ENCODE peak calls at places on chromosomes 2 and 18, in six cellular contexts. One of them, this sample, is unnamed.

GRCh38 chr18:49839012-49839411 is 25.7 kb upstream of the ACAA2 start:
- DNase-seq in CD8-positive, alpha-beta T cell: no peak
- DNase-seq in stomach: no peak
- DNase-seq in CD4-positive, alpha-beta T cell: no peak
- DNase-seq in CD4-positive, CD25-positive, alpha-beta regulatory T cell: no peak
- DNase-seq in coronary artery: no peak
- DNase-seq in this sample: no peak

GRCh38 chr18:8794133-8794986 is 89.0 kb downstream of the MTCL1 start:
- DNase-seq in coronary artery: no peak
- DNase-seq in CD8-positive, alpha-beta T cell: no peak
- DNase-seq in CD4-positive, CD25-positive, alpha-beta regulatory T cell: no peak
- DNase-seq in CD4-positive, alpha-beta T cell: no peak
- DNase-seq in stomach: no peak
- DNase-seq in this sample: no peak

GRCh38 chr2:126779286-126779605 is 119.4 kb upstream of the TEX51 start:
- DNase-seq in CD4-positive, CD25-positive, alpha-beta regulatory T cell: no peak
- DNase-seq in stomach: no peak
- DNase-seq in CD4-positive, alpha-beta T cell: no peak
- DNase-seq in coronary artery: no peak
- DNase-seq in CD8-positive, alpha-beta T cell: no peak
- DNase-seq in this sample: no peak

GRCh38 chr2:169509955-169510354 is 453 bp downstream of the KLHL41 start:
- DNase-seq in stomach: no peak
- DNase-seq in CD4-positive, alpha-beta T cell: no peak
- DNase-seq in coronary artery: no peak
- DNase-seq in CD8-positive, alpha-beta T cell: no peak
- DNase-seq in CD4-positive, CD25-positive, alpha-beta regulatory T cell: no peak
- DNase-seq in this sample: no peak

GRCh38 chr2:12759248-12759647 is 42.5 kb downstream of the TRIB2 start:
- DNase-seq in CD8-positive, alpha-beta T cell: no peak
- DNase-seq in CD4-positive, CD25-positive, alpha-beta regulatory T cell: no peak
- DNase-seq in stomach: no peak
- DNase-seq in coronary artery: no peak
- DNase-seq in CD4-positive, alpha-beta T cell: no peak
- DNase-seq in this sample: no peak

GRCh38 chr2:12858786-12859185 is 142.1 kb downstream of the TRIB2 start:
- DNase-seq in CD4-positive, alpha-beta T cell: no peak
- DNase-seq in stomach: no peak
- DNase-seq in CD4-positive, CD25-positive, alpha-beta regulatory T cell: no peak
- DNase-seq in coronary artery: no peak
- DNase-seq in CD8-positive, alpha-beta T cell: no peak
- DNase-seq in this sample: no peak

GRCh38 chr2:152098798-152099654 is at the start of gene CACNB4:
- DNase-seq in coronary artery: no peak
- DNase-seq in CD4-positive, alpha-beta T cell: no peak
- DNase-seq in CD8-positive, alpha-beta T cell: no peak
- DNase-seq in stomach: peak
- DNase-seq in CD4-positive, CD25-positive, alpha-beta regulatory T cell: no peak
- DNase-seq in this sample: peak

GRCh38 chr18:14053661-14054060 is 78.6 kb downstream of the ZNF519 start:
- DNase-seq in stomach: no peak
- DNase-seq in CD4-positive, alpha-beta T cell: no peak
- DNase-seq in CD8-positive, alpha-beta T cell: no peak
- DNase-seq in coronary artery: no peak
- DNase-seq in CD4-positive, CD25-positive, alpha-beta regulatory T cell: no peak
- DNase-seq in this sample: no peak

GRCh38 chr2:43144265-43144664 is 82.1 kb downstream of the ZFP36L2 start:
- DNase-seq in CD8-positive, alpha-beta T cell: no peak
- DNase-seq in stomach: no peak
- DNase-seq in CD4-positive, CD25-positive, alpha-beta regulatory T cell: no peak
- DNase-seq in CD4-positive, alpha-beta T cell: no peak
- DNase-seq in coronary artery: no peak
- DNase-seq in this sample: no peak

GRCh38 chr2:23617817-23618216 is 232.8 kb downstream of the KLHL29 start:
- DNase-seq in CD8-positive, alpha-beta T cell: no peak
- DNase-seq in CD4-positive, alpha-beta T cell: no peak
- DNase-seq in coronary artery: no peak
- DNase-seq in CD4-positive, CD25-positive, alpha-beta regulatory T cell: no peak
- DNase-seq in stomach: no peak
- DNase-seq in this sample: no peak

GRCh38 chr2:11186145-11186544 is 30.9 kb downstream of the SLC66A3 start:
- DNase-seq in CD4-positive, alpha-beta T cell: no peak
- DNase-seq in coronary artery: no peak
- DNase-seq in CD8-positive, alpha-beta T cell: no peak
- DNase-seq in CD4-positive, CD25-positive, alpha-beta regulatory T cell: no peak
- DNase-seq in stomach: no peak
- DNase-seq in this sample: no peak

GRCh38 chr18:79742076-79742475 is 55.7 kb upstream of the KCNG2 start:
- DNase-seq in CD4-positive, CD25-positive, alpha-beta regulatory T cell: no peak
- DNase-seq in CD4-positive, alpha-beta T cell: no peak
- DNase-seq in coronary artery: no peak
- DNase-seq in CD8-positive, alpha-beta T cell: peak
- DNase-seq in stomach: no peak
- DNase-seq in this sample: no peak

GRCh38 chr2:190477563-190478454 is 56.7 kb downstream of the NEMP2 start:
- DNase-seq in CD4-positive, CD25-positive, alpha-beta regulatory T cell: no peak
- DNase-seq in CD8-positive, alpha-beta T cell: no peak
- DNase-seq in stomach: no peak
- DNase-seq in coronary artery: no peak
- DNase-seq in CD4-positive, alpha-beta T cell: no peak
- DNase-seq in this sample: no peak

GRCh38 chr2:218776488-218776887 is 5.5 kb upstream of the CYP27A1 start:
- DNase-seq in CD8-positive, alpha-beta T cell: no peak
- DNase-seq in stomach: no peak
- DNase-seq in coronary artery: no peak
- DNase-seq in CD4-positive, CD25-positive, alpha-beta regulatory T cell: no peak
- DNase-seq in CD4-positive, alpha-beta T cell: no peak
- DNase-seq in this sample: no peak

GRCh38 chr18:26757263-26758019 is 108.1 kb downstream of the AQP4 start:
- DNase-seq in CD4-positive, alpha-beta T cell: no peak
- DNase-seq in CD8-positive, alpha-beta T cell: no peak
- DNase-seq in coronary artery: no peak
- DNase-seq in CD4-positive, CD25-positive, alpha-beta regulatory T cell: no peak
- DNase-seq in stomach: peak
- DNase-seq in this sample: peak

GRCh38 chr2:26595146-26595545 is 46.0 kb downstream of the CIB4 start:
- DNase-seq in stomach: no peak
- DNase-seq in CD4-positive, CD25-positive, alpha-beta regulatory T cell: no peak
- DNase-seq in CD8-positive, alpha-beta T cell: no peak
- DNase-seq in coronary artery: peak
- DNase-seq in CD4-positive, alpha-beta T cell: no peak
- DNase-seq in this sample: no peak

GRCh38 chr2:84022810-84023431 is 436.2 kb downstream of the SUCLG1 start:
- DNase-seq in stomach: no peak
- DNase-seq in CD8-positive, alpha-beta T cell: no peak
- DNase-seq in coronary artery: no peak
- DNase-seq in CD4-positive, alpha-beta T cell: no peak
- DNase-seq in CD4-positive, CD25-positive, alpha-beta regulatory T cell: peak
- DNase-seq in this sample: peak

GRCh38 chr18:74172697-74173433 is 24.5 kb downstream of the TIMM21 start:
- DNase-seq in CD4-positive, CD25-positive, alpha-beta regulatory T cell: no peak
- DNase-seq in CD8-positive, alpha-beta T cell: no peak
- DNase-seq in stomach: no peak
- DNase-seq in CD4-positive, alpha-beta T cell: no peak
- DNase-seq in coronary artery: no peak
- DNase-seq in this sample: no peak

GRCh38 chr2:98806266-98806697 is 75.3 kb upstream of the MGAT4A start:
- DNase-seq in CD4-positive, CD25-positive, alpha-beta regulatory T cell: no peak
- DNase-seq in stomach: peak
- DNase-seq in CD8-positive, alpha-beta T cell: no peak
- DNase-seq in CD4-positive, alpha-beta T cell: no peak
- DNase-seq in coronary artery: peak
- DNase-seq in this sample: peak

GRCh38 chr18:45792551-45793294 is 32.8 kb upstream of the SIGLEC15 start:
- DNase-seq in coronary artery: peak
- DNase-seq in stomach: no peak
- DNase-seq in CD8-positive, alpha-beta T cell: no peak
- DNase-seq in CD4-positive, CD25-positive, alpha-beta regulatory T cell: no peak
- DNase-seq in CD4-positive, alpha-beta T cell: no peak
- DNase-seq in this sample: no peak

GRCh38 chr2:45570671-45571334 is 40.3 kb downstream of the SRBD1 start:
- DNase-seq in coronary artery: no peak
- DNase-seq in stomach: no peak
- DNase-seq in CD8-positive, alpha-beta T cell: no peak
- DNase-seq in CD4-positive, alpha-beta T cell: no peak
- DNase-seq in CD4-positive, CD25-positive, alpha-beta regulatory T cell: no peak
- DNase-seq in this sample: no peak

GRCh38 chr2:216188956-216189355 is 79.8 kb downstream of the XRCC5 start:
- DNase-seq in stomach: no peak
- DNase-seq in CD8-positive, alpha-beta T cell: no peak
- DNase-seq in CD4-positive, CD25-positive, alpha-beta regulatory T cell: no peak
- DNase-seq in coronary artery: no peak
- DNase-seq in CD4-positive, alpha-beta T cell: no peak
- DNase-seq in this sample: no peak

GRCh38 chr2:145760781-145761649 is 1241.1 kb upstream of the ZEB2 start:
- DNase-seq in CD4-positive, CD25-positive, alpha-beta regulatory T cell: no peak
- DNase-seq in CD4-positive, alpha-beta T cell: no peak
- DNase-seq in stomach: no peak
- DNase-seq in CD8-positive, alpha-beta T cell: no peak
- DNase-seq in coronary artery: no peak
- DNase-seq in this sample: peak

GRCh38 chr2:109385506-109385905 is 228.3 kb downstream of the SEPTIN10 start:
- DNase-seq in CD4-positive, alpha-beta T cell: no peak
- DNase-seq in CD8-positive, alpha-beta T cell: no peak
- DNase-seq in CD4-positive, CD25-positive, alpha-beta regulatory T cell: no peak
- DNase-seq in stomach: no peak
- DNase-seq in coronary artery: no peak
- DNase-seq in this sample: no peak

DNA sequence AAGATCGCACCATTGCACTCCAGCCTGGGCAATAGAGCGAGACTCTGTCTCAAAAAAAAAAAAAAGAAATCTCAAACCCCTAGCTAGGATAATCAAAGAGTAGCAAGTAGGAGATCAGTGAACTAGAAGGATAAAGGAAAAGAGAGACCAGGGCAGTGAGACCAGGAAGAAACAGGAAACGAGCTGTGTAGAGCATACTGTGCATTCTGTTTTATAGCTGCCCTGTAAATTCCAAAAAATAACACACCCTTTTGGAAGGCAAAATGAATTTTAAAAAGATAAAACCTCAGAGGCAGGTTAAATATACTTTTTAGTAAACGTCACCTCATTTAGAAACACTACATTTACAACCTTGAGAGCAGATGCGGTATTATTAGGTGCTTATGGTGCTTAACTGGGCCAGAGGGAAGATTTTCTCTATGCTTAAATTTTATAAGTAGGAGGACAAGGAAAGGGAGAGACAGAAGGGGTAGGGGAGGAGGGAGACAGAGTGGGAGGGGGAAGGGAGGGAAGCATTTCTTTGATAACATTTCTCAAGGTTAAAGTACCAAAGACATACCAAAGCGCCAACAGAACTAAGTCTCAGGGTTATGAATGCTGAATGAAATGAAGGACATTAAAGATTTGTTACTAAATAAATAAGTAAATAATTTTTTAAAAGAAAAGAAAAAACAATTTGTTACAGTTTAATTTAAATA is 30.1 kb downstream of the FEZ2 start:
- DNase-seq in stomach: no peak
- DNase-seq in coronary artery: no peak
- DNase-seq in CD4-positive, CD25-positive, alpha-beta regulatory T cell: no peak
- DNase-seq in CD8-positive, alpha-beta T cell: no peak
- DNase-seq in CD4-positive, alpha-beta T cell: no peak
- DNase-seq in this sample: no peak
- H3K27ac ChIP-seq in stomach: peak
- H3K27ac ChIP-seq in coronary artery: no peak
- H3K27ac ChIP-seq in CD4-positive, CD25-positive, alpha-beta regulatory T cell: no peak
- H3K27ac ChIP-seq in CD8-positive, alpha-beta T cell: no peak
- H3K27ac ChIP-seq in CD4-positive, alpha-beta T cell: no peak
- H3K27ac ChIP-seq in this sample: no peak

GRCh38 chr2:104758199-104758620 is 95.7 kb upstream of the POU3F3 start:
- DNase-seq in coronary artery: peak
- DNase-seq in CD4-positive, alpha-beta T cell: no peak
- DNase-seq in CD8-positive, alpha-beta T cell: no peak
- DNase-seq in stomach: no peak
- DNase-seq in CD4-positive, CD25-positive, alpha-beta regulatory T cell: no peak
- DNase-seq in this sample: no peak
- H3K27ac ChIP-seq in coronary artery: no peak
- H3K27ac ChIP-seq in CD4-positive, alpha-beta T cell: no peak
- H3K27ac ChIP-seq in CD8-positive, alpha-beta T cell: no peak
- H3K27ac ChIP-seq in stomach: no peak
- H3K27ac ChIP-seq in CD4-positive, CD25-positive, alpha-beta regulatory T cell: no peak
- H3K27ac ChIP-seq in this sample: no peak

GRCh38 chr2:159228006-159228655 is 58.4 kb downstream of the WDSUB1 start:
- DNase-seq in CD4-positive, CD25-positive, alpha-beta regulatory T cell: no peak
- DNase-seq in stomach: no peak
- DNase-seq in coronary artery: no peak
- DNase-seq in CD8-positive, alpha-beta T cell: no peak
- DNase-seq in CD4-positive, alpha-beta T cell: no peak
- DNase-seq in this sample: no peak
- H3K27ac ChIP-seq in CD4-positive, CD25-positive, alpha-beta regulatory T cell: no peak
- H3K27ac ChIP-seq in stomach: no peak
- H3K27ac ChIP-seq in coronary artery: no peak
- H3K27ac ChIP-seq in CD8-positive, alpha-beta T cell: no peak
- H3K27ac ChIP-seq in CD4-positive, alpha-beta T cell: no peak
- H3K27ac ChIP-seq in this sample: no peak

GRCh38 chr2:230868151-230868946 is 3.6 kb downstream of the ITM2C start:
- DNase-seq in CD4-positive, alpha-beta T cell: no peak
- DNase-seq in stomach: peak
- DNase-seq in coronary artery: no peak
- DNase-seq in CD4-positive, CD25-positive, alpha-beta regulatory T cell: no peak
- DNase-seq in CD8-positive, alpha-beta T cell: peak
- DNase-seq in this sample: no peak
- H3K27ac ChIP-seq in CD4-positive, alpha-beta T cell: no peak
- H3K27ac ChIP-seq in stomach: peak
- H3K27ac ChIP-seq in coronary artery: no peak
- H3K27ac ChIP-seq in CD4-positive, CD25-positive, alpha-beta regulatory T cell: no peak
- H3K27ac ChIP-seq in CD8-positive, alpha-beta T cell: no peak
- H3K27ac ChIP-seq in this sample: no peak